ENCODE peak calls at places on chromosomes 3 and 15, in four cellular contexts. X, G, M and R are unnamed samples.

GRCh38 chr3:59289836-59290235 is 240.0 kb upstream of the CFAP20DC start:
- DNase-seq in X (no peak), G (no peak), M (no peak), R (no peak)

GRCh38 chr3:63908081-63908736 is 4.0 kb downstream of the SCAANT1 start:
- DNase-seq in X (peak), G (no peak), M (no peak), R (no peak)

GRCh38 chr3:18442743-18443669 is 17.9 kb upstream of the SATB1 start:
- DNase-seq in X (no peak), G (no peak), M (no peak), R (no peak)

GRCh38 chr3:191721390-191721801 is 260.4 kb downstream of the PYDC2 start:
- DNase-seq in X (no peak), G (no peak), M (no peak), R (no peak)

GRCh38 chr15:59366368-59367021 is 6.2 kb downstream of the MYO1E start:
- DNase-seq in X (no peak), G (no peak), M (no peak), R (no peak)

GRCh38 chr15:81080946-81081345 is 53.1 kb upstream of the CFAP161 start:
- DNase-seq in X (no peak), G (no peak), M (no peak), R (no peak)

GRCh38 chr3:64539451-64540196 is 148.2 kb downstream of the ADAMTS9 start:
- DNase-seq in X (no peak), G (peak), M (peak), R (no peak)

GRCh38 chr3:52248816-52249547 is 3.4 kb downstream of the PPM1M start:
- DNase-seq in X (no peak), G (peak), M (peak), R (no peak)

GRCh38 chr3:18499256-18499655 is 74.1 kb upstream of the SATB1 start:
- DNase-seq in X (no peak), G (no peak), M (no peak), R (no peak)

GRCh38 chr15:59436774-59437472 is 1.1 kb upstream of the FAM81A start:
- DNase-seq in X (peak), G (no peak), M (no peak), R (no peak)

GRCh38 chr3:106809633-106810460 is 567.4 kb upstream of the CCDC54 start:
- DNase-seq in X (no peak), G (no peak), M (peak), R (no peak)

GRCh38 chr3:12353796-12354505 is 65.1 kb downstream of the PPARG start:
- DNase-seq in X (no peak), G (peak), M (no peak), R (no peak)

GRCh38 chr15:59299919-59300617 is 72.6 kb downstream of the MYO1E start:
- DNase-seq in X (no peak), G (peak), M (peak), R (peak)

GRCh38 chr3:129908417-129908816 is 14.9 kb upstream of the TMCC1 start:
- DNase-seq in X (no peak), G (peak), M (no peak), R (peak)

GRCh38 chr15:37034392-37034791 is 66.0 kb downstream of the MEIS2 start:
- DNase-seq in X (no peak), G (no peak), M (no peak), R (no peak)

GRCh38 chr3:38000965-38001455 is 10.4 kb downstream of the VILL start:
- DNase-seq in X (no peak), G (no peak), M (no peak), R (no peak)

GRCh38 chr3:99645277-99646106 is 7.1 kb downstream of the COL8A1 start:
- DNase-seq in X (peak), G (no peak), M (peak), R (no peak)

GRCh38 chr15:29571728-29572454 is 250.4 kb downstream of the TJP1 start:
- DNase-seq in X (peak), G (no peak), M (peak), R (no peak)

GRCh38 chr3:32595318-32595717 is 24.7 kb upstream of the DYNC1LI1 start:
- DNase-seq in X (no peak), G (no peak), M (no peak), R (no peak)

DNA sequence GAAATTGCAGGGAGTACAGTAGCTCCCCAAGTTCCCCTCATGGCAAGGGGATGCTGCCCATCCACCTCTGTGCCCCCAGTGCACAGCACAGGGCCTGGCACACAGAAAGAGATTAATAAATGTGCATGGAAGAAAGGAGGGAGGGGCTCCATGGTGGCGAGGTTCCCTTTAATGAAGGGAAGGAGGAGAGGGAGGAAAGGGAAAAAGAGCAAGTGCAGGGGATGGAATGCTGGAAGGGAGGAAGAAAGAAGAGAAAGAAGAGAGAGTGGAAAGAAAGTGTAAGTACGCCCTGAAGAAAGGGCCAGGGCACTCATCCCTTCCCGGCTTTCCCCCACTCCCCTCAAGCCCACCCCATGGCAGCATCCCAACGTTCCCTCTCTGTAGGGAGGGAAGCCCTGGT is 1.5 kb upstream of the VIPR1 start:
- DNase-seq in X (no peak), G (peak), M (no peak), R (no peak)
- H3K4me3 ChIP-seq in X (peak), G (no peak), M (no peak), R (no peak)

GRCh38 chr3:127373701-127374625 is 86.1 kb upstream of the PRR20G start:
- DNase-seq in X (peak), G (no peak), M (peak), R (no peak)

GRCh38 chr3:127374626-127375010 is 86.8 kb upstream of the PRR20G start:
- DNase-seq in X (no peak), G (no peak), M (no peak), R (no peak)

GRCh38 chr3:127375151-127375937 is 87.5 kb upstream of the PRR20G start:
- DNase-seq in X (no peak), G (no peak), M (no peak), R (no peak)

GRCh38 chr3:127383656-127384179 is 95.9 kb upstream of the PRR20G start:
- DNase-seq in X (no peak), G (no peak), M (no peak), R (no peak)

DNA sequence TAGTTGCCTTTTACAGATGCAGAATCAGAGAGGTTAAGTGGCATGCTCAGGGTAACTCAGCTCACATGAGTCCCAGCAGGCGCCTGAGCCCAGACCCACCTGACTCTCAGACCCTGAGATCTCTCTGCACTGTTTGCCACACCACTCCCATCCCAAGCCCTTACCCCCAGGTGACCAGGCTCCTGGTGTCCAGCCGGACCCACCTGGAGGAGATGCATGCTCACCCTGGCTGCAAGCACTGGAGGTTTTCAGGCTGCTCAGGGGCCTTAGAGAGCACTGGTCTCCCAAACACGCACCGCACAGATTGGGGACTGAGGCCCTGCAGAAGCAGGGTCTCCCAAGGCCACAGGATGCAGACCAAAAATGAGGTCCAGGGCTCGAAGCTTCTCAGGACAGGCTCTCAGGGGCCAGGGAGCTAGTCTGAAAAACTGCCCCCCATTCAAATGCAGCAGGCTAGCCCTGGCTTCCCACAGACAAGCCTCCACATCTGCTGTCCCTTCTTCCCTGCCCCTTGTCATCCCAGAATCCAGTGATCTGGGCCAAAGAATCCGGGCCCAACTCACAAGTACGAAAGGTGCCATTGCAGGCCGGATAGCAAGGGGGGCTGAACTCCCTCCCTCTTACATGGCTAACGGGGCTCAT is 90.1 kb upstream of the PRR20G start:
- DNase-seq in X (no peak), G (no peak), M (no peak), R (no peak)
- TF ChIP-seq CTCF in X (no peak), G (no peak), M (no peak), R (no peak)

GRCh38 chr15:92006186-92007028 is 152.9 kb downstream of the SLCO3A1 start:
- DNase-seq in X (no peak), G (no peak), M (no peak), R (no peak)
- H3K4me3 ChIP-seq in X (no peak), G (no peak), M (no peak), R (no peak)

GRCh38 chr3:13416002-13416793 is 3.9 kb downstream of the NUP210 start:
- DNase-seq in X (no peak), G (no peak), M (no peak), R (no peak)

GRCh38 chr3:13415236-13416001 is 4.7 kb downstream of the NUP210 start:
- DNase-seq in X (no peak), G (no peak), M (no peak), R (no peak)

GRCh38 chr3:13420051-13420816 is at the start of gene NUP210:
- DNase-seq in X (peak), G (peak), M (peak), R (peak)

GRCh38 chr3:13420817-13421755 is 964 bp upstream of the NUP210 start:
- DNase-seq in X (no peak), G (peak), M (peak), R (peak)

DNA sequence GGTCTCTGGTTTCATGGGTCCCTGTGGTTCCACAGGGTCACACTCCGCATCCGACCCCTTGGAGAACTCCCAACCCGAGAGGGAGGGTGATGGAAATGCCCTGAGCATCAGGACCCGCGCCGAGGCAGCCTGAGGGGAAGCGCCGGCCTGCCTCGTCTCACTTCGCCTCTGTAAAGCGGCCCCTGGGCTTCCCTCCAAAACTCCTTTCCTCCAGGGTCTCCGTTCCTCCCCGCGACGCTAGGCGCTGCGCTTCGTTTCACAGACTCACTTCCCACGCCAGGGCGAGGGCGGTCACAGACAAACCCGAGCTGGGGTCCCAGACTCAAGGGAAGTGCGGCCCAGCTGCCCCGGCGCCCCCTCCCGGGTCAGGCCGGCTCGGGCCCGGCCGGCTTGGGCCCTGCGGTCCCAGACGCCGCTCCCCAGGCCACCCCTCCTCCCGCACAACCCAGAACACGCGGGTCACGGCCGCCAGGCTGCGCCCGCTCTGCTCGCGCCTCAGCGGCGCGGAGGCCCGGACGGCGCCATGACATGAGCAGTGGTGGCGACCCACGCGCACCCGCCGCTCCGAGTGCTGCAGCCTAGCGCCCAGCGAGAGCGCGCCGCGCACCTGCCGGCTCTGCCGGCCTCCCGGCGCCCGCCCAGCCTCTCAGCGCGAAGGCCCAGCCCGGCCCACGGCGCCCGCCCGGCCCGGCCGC is 619 bp downstream of the NUP210 start:
- DNase-seq in X (peak), G (peak), M (peak), R (no peak)
- TF ChIP-seq CTCF in X (no peak), G (no peak), M (no peak), R (no peak)

DNA sequence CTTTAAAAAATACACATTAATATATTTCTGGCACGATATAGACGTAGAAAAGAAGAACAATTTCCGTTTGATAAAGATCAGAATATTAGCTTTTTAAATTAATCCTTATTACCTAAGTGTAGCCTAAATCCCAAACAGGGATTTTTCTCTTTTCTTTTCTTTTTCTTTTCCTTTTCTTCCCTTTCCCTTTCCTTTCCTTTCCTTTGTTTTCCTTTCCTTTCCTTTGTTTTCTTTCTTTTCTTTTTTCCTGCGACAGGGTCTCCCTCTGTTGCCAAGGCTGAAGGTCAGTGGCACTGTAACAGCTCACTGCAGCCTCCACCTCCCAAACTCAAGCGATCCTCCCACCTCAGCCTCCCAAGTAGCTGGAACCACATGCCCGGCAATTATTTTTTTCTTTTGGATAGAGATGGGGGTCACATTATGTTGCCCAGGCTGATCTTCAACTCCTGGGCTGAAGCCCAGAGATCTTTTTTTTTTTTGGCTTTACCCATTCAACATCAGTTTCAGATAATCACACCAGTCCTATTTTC is 1.8 kb upstream of the USF3 start:
- DNase-seq in X (no peak), G (no peak), M (no peak), R (no peak)
- H3K4me3 ChIP-seq in X (no peak), G (no peak), M (no peak), R (peak)